ENCODE peak calls at places on chromosomes 2 and 18, in nine cellular contexts. P is EL; Z is kidney; J is NCI-H460; T is Right ventricle myocardium inferior; W is stimulated activated CD4-positive, alpha-beta T cell treated with anti-CD3 and anti-CD28 coated beads, Interleukin-2, amount 100 ng/mL, for 24 hours; L is ureter; C is fibroblast of lung; U is CD8-positive, alpha-beta T cell. N is an unnamed sample.

GRCh38 chr2:72412214-72412613 is 264.6 kb upstream of the CYP26B1 start:
- DNase-seq in P (no peak), Z (no peak), J (no peak), T (no peak), W (no peak), L (no peak), C (no peak), U (no peak), N (no peak)

GRCh38 chr2:46979611-46980010 is 64.0 kb upstream of the MCFD2 start:
- DNase-seq in P (no peak), Z (no peak), J (no peak), T (no peak), W (no peak), L (no peak), C (no peak), U (peak; percentile 34), N (no peak)

GRCh38 chr2:147420517-147420916 is 424.3 kb upstream of the ACVR2A start:
- DNase-seq in P (no peak), Z (no peak), J (no peak), T (no peak), W (no peak), L (no peak), C (no peak), U (no peak), N (no peak)

GRCh38 chr2:105274046-105274445 is 32.5 kb downstream of the GPR45 start:
- DNase-seq in P (no peak), Z (no peak), J (no peak), T (no peak), W (no peak), L (no peak), C (no peak), U (no peak), N (no peak)

GRCh38 chr2:189674374-189675112 is at the start of gene ANKAR:
- DNase-seq in P (peak; percentile 93), Z (peak; percentile 97), J (peak; percentile 88), T (peak; percentile 96), W (peak; percentile 80), L (peak; percentile 89), C (peak; percentile 92), U (peak; percentile 79), N (peak; percentile 80)

GRCh38 chr2:175167076-175167791 is 769 bp downstream of the ATF2 start:
- DNase-seq in P (peak; percentile 60), Z (peak; percentile 67), J (peak; percentile 6), T (no peak), W (peak; percentile 45), L (no peak), C (peak; percentile 34), U (no peak), N (peak; percentile 68)

GRCh38 chr2:99442837-99443236 is 47.0 kb downstream of the REV1 start:
- DNase-seq in P (no peak), Z (no peak), J (peak; percentile 8), T (no peak), W (no peak), L (no peak), C (peak; percentile 64), U (no peak), N (no peak)

GRCh38 chr2:101012706-101013181 is 10.7 kb downstream of the RPL31 start:
- DNase-seq in P (peak; percentile 54), Z (no peak), J (peak; percentile 33), T (no peak), W (peak; percentile 55), L (no peak), C (peak; percentile 66), U (peak; percentile 41), N (peak; percentile 4)

GRCh38 chr2:20141056-20141762 is 83.7 kb downstream of the SDC1 start:
- DNase-seq in P (peak; percentile 96), Z (peak; percentile 92), J (peak; percentile 49), T (no peak), W (no peak), L (no peak), C (peak; percentile 96), U (no peak), N (no peak)

GRCh38 chr2:159226059-159226461 is 60.4 kb downstream of the WDSUB1 start:
- DNase-seq in P (peak; percentile 69), Z (no peak), J (peak; percentile 19), T (no peak), W (no peak), L (no peak), C (peak; percentile 38), U (peak; percentile 22), N (no peak)

GRCh38 chr18:27994571-27994970 is 182.4 kb downstream of the CDH2 start:
- DNase-seq in P (no peak), Z (no peak), J (no peak), T (no peak), W (no peak), L (no peak), C (no peak), U (no peak), N (no peak)

GRCh38 chr2:119476301-119477117 is 44.9 kb downstream of the TMEM37 start:
- DNase-seq in P (peak; percentile 68), Z (no peak), J (peak; percentile 53), T (no peak), W (peak; percentile 21), L (peak; percentile 43), C (peak; percentile 59), U (peak; percentile 22), N (peak; percentile 48)

GRCh38 chr2:143946436-143947385 is 573.2 kb downstream of the ZEB2 start:
- DNase-seq in P (peak; percentile 66), Z (no peak), J (no peak), T (no peak), W (no peak), L (no peak), C (no peak), U (no peak), N (no peak)

GRCh38 chr2:1993711-1994682 is 249.7 kb upstream of the PXDN start:
- DNase-seq in P (peak; percentile 85), Z (no peak), J (no peak), T (no peak), W (no peak), L (no peak), C (peak; percentile 0), U (no peak), N (no peak)

GRCh38 chr2:201908901-201909300 is 102.6 kb downstream of the CDK15 start:
- DNase-seq in P (peak; percentile 31), Z (no peak), J (no peak), T (no peak), W (no peak), L (no peak), C (no peak), U (no peak), N (no peak)

GRCh38 chr18:12890500-12890899 is 6.5 kb upstream of the PTPN2 start:
- DNase-seq in P (no peak), Z (no peak), J (no peak), T (no peak), W (no peak), L (no peak), C (no peak), U (no peak), N (peak; percentile 40)

GRCh38 chr2:171529914-171530313 is 7.6 kb downstream of the CYBRD1 start:
- DNase-seq in P (no peak), Z (no peak), J (no peak), T (no peak), W (peak; percentile 25), L (no peak), C (no peak), U (no peak), N (no peak)

GRCh38 chr2:240629968-240630770 is 4.9 kb downstream of the GPR35 start:
- DNase-seq in P (no peak), Z (peak; percentile 69), J (no peak), T (peak; percentile 66), W (no peak), L (no peak), C (no peak), U (no peak), N (no peak)

GRCh38 chr2:176297737-176298136 is 28.5 kb downstream of the MTX2 start:
- DNase-seq in P (no peak), Z (no peak), J (no peak), T (no peak), W (no peak), L (no peak), C (no peak), U (no peak), N (no peak)

GRCh38 chr2:235825946-235826345 is 332.1 kb downstream of the AGAP1 start:
- DNase-seq in P (no peak), Z (no peak), J (no peak), T (no peak), W (no peak), L (no peak), C (no peak), U (no peak), N (no peak)

GRCh38 chr18:3499498-3499897 is 49.5 kb downstream of the TGIF1 start:
- DNase-seq in P (peak; percentile 25), Z (no peak), J (no peak), T (no peak), W (no peak), L (no peak), C (no peak), U (no peak), N (no peak)

GRCh38 chr18:32439802-32440201 is 30.9 kb downstream of the GAREM1 start:
- DNase-seq in P (no peak), Z (no peak), J (no peak), T (no peak), W (no peak), L (no peak), C (no peak), U (no peak), N (peak; percentile 58)

GRCh38 chr2:17543848-17544645 is 3.6 kb downstream of the VSNL1 start:
- DNase-seq in P (no peak), Z (no peak), J (no peak), T (no peak), W (no peak), L (no peak), C (peak; percentile 65), U (no peak), N (no peak)

GRCh38 chr2:100891911-100892642 is 72.1 kb downstream of the NPAS2 start:
- DNase-seq in P (peak; percentile 70), Z (no peak), J (no peak), T (no peak), W (no peak), L (no peak), C (peak; percentile 50), U (no peak), N (no peak)

GRCh38 chr18:36560187-36560586 is 262.7 kb downstream of the FHOD3 start:
- DNase-seq in P (no peak), Z (no peak), J (no peak), T (no peak), W (no peak), L (no peak), C (no peak), U (no peak), N (no peak)

GRCh38 chr2:3628800-3629199 is 29.2 kb upstream of the ALLC start:
- DNase-seq in P (no peak), Z (peak; percentile 64), J (no peak), T (no peak), W (no peak), L (peak; percentile 39), C (no peak), U (peak; percentile 8), N (peak; percentile 40)

GRCh38 chr2:237707859-237708398 is 80.5 kb downstream of the LRRFIP1 start:
- DNase-seq in P (no peak), Z (no peak), J (no peak), T (peak; percentile 78), W (no peak), L (no peak), C (peak; percentile 61), U (no peak), N (no peak)

GRCh38 chr18:3250237-3251107 is 2.9 kb downstream of the MYL12A start:
- DNase-seq in P (peak; percentile 87), Z (no peak), J (peak; percentile 21), T (no peak), W (no peak), L (no peak), C (peak; percentile 83), U (no peak), N (no peak)

GRCh38 chr2:141699573-141699972 is 431.2 kb downstream of the LRP1B start:
- DNase-seq in P (no peak), Z (no peak), J (no peak), T (no peak), W (no peak), L (no peak), C (no peak), U (no peak), N (no peak)

GRCh38 chr2:231932985-231933915 is 7.1 kb upstream of the NPPC start:
- DNase-seq in P (no peak), Z (no peak), J (no peak), T (no peak), W (no peak), L (peak; percentile 33), C (no peak), U (no peak), N (no peak)

GRCh38 chr2:187576906-187577305 is 22.7 kb upstream of the TFPI start:
- DNase-seq in P (no peak), Z (no peak), J (no peak), T (no peak), W (no peak), L (no peak), C (no peak), U (no peak), N (no peak)

N was measured in NCI-H146.